ENCODE peak calls at places on chromosomes 5 and 9, in ten cellular contexts. One of them, this sample, is unnamed.

GRCh38 chr9:83422512-83422911 is 115.7 kb downstream of the FRMD3 start:
- DNase-seq in GM10248: no peak
- DNase-seq in GM23338: no peak
- DNase-seq in T-helper 2 cell: no peak
- DNase-seq in Kasumi-1: no peak
- DNase-seq in mucosa of descending colon: no peak
- DNase-seq in AG09309: no peak
- DNase-seq in anterior cingulate cortex: no peak
- DNase-seq in fibroblast of the conjunctiva: no peak
- DNase-seq in kidney epithelial cell: no peak
- DNase-seq in this sample: no peak

GRCh38 chr5:72586788-72587530 is 79.7 kb upstream of the ZNF366 start:
- DNase-seq in GM10248: no peak
- DNase-seq in GM23338: no peak
- DNase-seq in T-helper 2 cell: no peak
- DNase-seq in Kasumi-1: no peak
- DNase-seq in mucosa of descending colon: no peak
- DNase-seq in AG09309: no peak
- DNase-seq in anterior cingulate cortex: no peak
- DNase-seq in fibroblast of the conjunctiva: no peak
- DNase-seq in kidney epithelial cell: no peak
- DNase-seq in this sample: no peak

GRCh38 chr5:93874080-93874479 is 132.7 kb upstream of the POU5F2 start:
- DNase-seq in GM10248: no peak
- DNase-seq in GM23338: peak
- DNase-seq in T-helper 2 cell: no peak
- DNase-seq in Kasumi-1: no peak
- DNase-seq in mucosa of descending colon: no peak
- DNase-seq in AG09309: no peak
- DNase-seq in anterior cingulate cortex: no peak
- DNase-seq in fibroblast of the conjunctiva: no peak
- DNase-seq in kidney epithelial cell: no peak
- DNase-seq in this sample: no peak

GRCh38 chr9:107312651-107313050 is 29.6 kb downstream of the RAD23B start:
- DNase-seq in GM10248: no peak
- DNase-seq in GM23338: peak
- DNase-seq in T-helper 2 cell: no peak
- DNase-seq in Kasumi-1: no peak
- DNase-seq in mucosa of descending colon: no peak
- DNase-seq in AG09309: peak
- DNase-seq in anterior cingulate cortex: no peak
- DNase-seq in fibroblast of the conjunctiva: no peak
- DNase-seq in kidney epithelial cell: no peak
- DNase-seq in this sample: no peak

GRCh38 chr9:311837-312236 is 97.2 kb downstream of the DOCK8 start:
- DNase-seq in GM10248: no peak
- DNase-seq in GM23338: no peak
- DNase-seq in T-helper 2 cell: no peak
- DNase-seq in Kasumi-1: no peak
- DNase-seq in mucosa of descending colon: no peak
- DNase-seq in AG09309: no peak
- DNase-seq in anterior cingulate cortex: no peak
- DNase-seq in fibroblast of the conjunctiva: no peak
- DNase-seq in kidney epithelial cell: no peak
- DNase-seq in this sample: no peak

GRCh38 chr5:32173394-32174010 is 617 bp downstream of the GOLPH3 start:
- DNase-seq in GM10248: peak
- DNase-seq in GM23338: peak
- DNase-seq in T-helper 2 cell: peak
- DNase-seq in Kasumi-1: peak
- DNase-seq in mucosa of descending colon: peak
- DNase-seq in AG09309: no peak
- DNase-seq in anterior cingulate cortex: peak
- DNase-seq in fibroblast of the conjunctiva: peak
- DNase-seq in kidney epithelial cell: no peak
- DNase-seq in this sample: peak

GRCh38 chr9:121771851-121772599 is 120.6 kb downstream of the DAB2IP start:
- DNase-seq in GM10248: no peak
- DNase-seq in GM23338: no peak
- DNase-seq in T-helper 2 cell: peak
- DNase-seq in Kasumi-1: no peak
- DNase-seq in mucosa of descending colon: peak
- DNase-seq in AG09309: no peak
- DNase-seq in anterior cingulate cortex: no peak
- DNase-seq in fibroblast of the conjunctiva: no peak
- DNase-seq in kidney epithelial cell: no peak
- DNase-seq in this sample: no peak

GRCh38 chr5:160651682-160652645 is 200.0 kb downstream of the ATP10B start:
- DNase-seq in GM10248: no peak
- DNase-seq in GM23338: no peak
- DNase-seq in T-helper 2 cell: no peak
- DNase-seq in Kasumi-1: no peak
- DNase-seq in mucosa of descending colon: no peak
- DNase-seq in AG09309: no peak
- DNase-seq in anterior cingulate cortex: no peak
- DNase-seq in fibroblast of the conjunctiva: no peak
- DNase-seq in kidney epithelial cell: no peak
- DNase-seq in this sample: peak

GRCh38 chr5:58437661-58438060 is 22.2 kb downstream of the PLK2 start:
- DNase-seq in GM10248: no peak
- DNase-seq in GM23338: no peak
- DNase-seq in T-helper 2 cell: no peak
- DNase-seq in Kasumi-1: no peak
- DNase-seq in mucosa of descending colon: no peak
- DNase-seq in AG09309: no peak
- DNase-seq in anterior cingulate cortex: no peak
- DNase-seq in fibroblast of the conjunctiva: no peak
- DNase-seq in kidney epithelial cell: no peak
- DNase-seq in this sample: no peak

GRCh38 chr9:99034149-99034548 is 70.8 kb upstream of the TGFBR1 start:
- DNase-seq in GM10248: no peak
- DNase-seq in GM23338: no peak
- DNase-seq in T-helper 2 cell: no peak
- DNase-seq in Kasumi-1: no peak
- DNase-seq in mucosa of descending colon: no peak
- DNase-seq in AG09309: no peak
- DNase-seq in anterior cingulate cortex: no peak
- DNase-seq in fibroblast of the conjunctiva: no peak
- DNase-seq in kidney epithelial cell: no peak
- DNase-seq in this sample: no peak